ENCODE peak calls at places on chromosomes 3 and 15, in nine cellular contexts. O is adrenal gland, L is GM23338, D is hepatocyte, S is brain microvascular endothelial cell, E is sigmoid colon, M is GM23248, N is WERI-Rb-1, K is tibial artery. Z is an unnamed sample. For H3K36me3, the result is how much of the 10 kb centered on the place peaks cover.

GRCh38 chr3:40490916-40491315 is 14.0 kb downstream of the ZNF619 start:
- DNase-seq in O (no peak), L (no peak), D (no peak), S (peak), E (no peak), M (no peak), N (no peak), K (no peak), Z (no peak)

GRCh38 chr3:99410789-99411311 is 227.5 kb upstream of the COL8A1 start:
- DNase-seq in O (no peak), L (no peak), D (no peak), S (peak), E (no peak), M (peak), N (no peak), K (no peak), Z (no peak)

GRCh38 chr3:52685285-52685704 is 418 bp downstream of the PBRM1 start:
- DNase-seq in O (peak), L (peak), D (peak), S (no peak), E (peak), M (peak), N (peak), K (peak), Z (peak)

GRCh38 chr3:63242124-63242523 is 36.0 kb upstream of the SYNPR start:
- DNase-seq in O (no peak), L (no peak), D (no peak), S (no peak), E (no peak), M (no peak), N (no peak), K (no peak), Z (no peak)

GRCh38 chr3:189137416-189137815 is 34.4 kb upstream of the TPRG1 start:
- DNase-seq in O (no peak), L (peak), D (no peak), S (no peak), E (no peak), M (no peak), N (no peak), K (no peak), Z (no peak)

GRCh38 chr15:48112242-48112641 is 8.5 kb upstream of the SLC24A5 start:
- DNase-seq in O (peak), L (peak), D (peak), S (no peak), E (no peak), M (peak), N (peak), K (no peak), Z (peak)

GRCh38 chr15:91634163-91634562 is 219.3 kb upstream of the SLCO3A1 start:
- DNase-seq in O (no peak), L (no peak), D (peak), S (no peak), E (no peak), M (no peak), N (no peak), K (no peak), Z (no peak)

GRCh38 chr3:66397745-66398144 is 103.1 kb downstream of the LRIG1 start:
- DNase-seq in O (no peak), L (no peak), D (peak), S (no peak), E (peak), M (peak), N (no peak), K (no peak), Z (no peak)

GRCh38 chr3:106130384-106131084 is 261.7 kb upstream of the CBLB start:
- DNase-seq in O (no peak), L (peak), D (peak), S (peak), E (no peak), M (peak), N (no peak), K (no peak), Z (peak)

GRCh38 chr3:139425745-139426400 is 36.4 kb upstream of the COPB2 start:
- DNase-seq in O (no peak), L (no peak), D (no peak), S (no peak), E (no peak), M (no peak), N (no peak), K (no peak), Z (no peak)

GRCh38 chr15:79989682-79990081 is 18.7 kb upstream of the BCL2A1 start:
- DNase-seq in O (peak), L (no peak), D (peak), S (no peak), E (no peak), M (peak), N (no peak), K (no peak), Z (no peak)

GRCh38 chr15:34837246-34838016 is 42.1 kb upstream of the ACTC1 start:
- DNase-seq in O (peak), L (no peak), D (peak), S (peak), E (no peak), M (peak), N (no peak), K (peak), Z (no peak)

GRCh38 chr3:145144361-145144760 is 1016.6 kb downstream of the PLOD2 start:
- DNase-seq in O (no peak), L (no peak), D (no peak), S (no peak), E (no peak), M (no peak), N (no peak), K (no peak), Z (no peak)

GRCh38 chr15:82172506-82172905 is 90.0 kb downstream of the EFL1 start:
- DNase-seq in O (no peak), L (no peak), D (no peak), S (no peak), E (no peak), M (no peak), N (no peak), K (no peak), Z (no peak)

GRCh38 chr3:173892547-173892946 is 495.0 kb downstream of the NLGN1 start:
- DNase-seq in O (no peak), L (no peak), D (no peak), S (no peak), E (no peak), M (peak), N (no peak), K (no peak), Z (no peak)

GRCh38 chr15:89150286-89150685 is 62.0 kb downstream of the ABHD2 start:
- DNase-seq in O (no peak), L (peak), D (no peak), S (no peak), E (no peak), M (no peak), N (no peak), K (no peak), Z (no peak)

GRCh38 chr15:89157061-89157460 is 64.3 kb downstream of the RLBP1 start:
- DNase-seq in O (no peak), L (no peak), D (no peak), S (no peak), E (no peak), M (no peak), N (no peak), K (no peak), Z (no peak)

GRCh38 chr15:89150762-89151305 is 62.6 kb downstream of the ABHD2 start:
- DNase-seq in O (no peak), L (no peak), D (no peak), S (no peak), E (peak), M (no peak), N (no peak), K (no peak), Z (no peak)

GRCh38 chr15:89157918-89158564 is 63.3 kb downstream of the RLBP1 start:
- DNase-seq in O (no peak), L (no peak), D (no peak), S (no peak), E (no peak), M (no peak), N (no peak), K (no peak), Z (no peak)

GRCh38 chr15:89155656-89156055 is 65.7 kb downstream of the RLBP1 start:
- DNase-seq in O (peak), L (no peak), D (no peak), S (no peak), E (no peak), M (no peak), N (no peak), K (no peak), Z (no peak)
- H3K36me3 ChIP-seq in O (under half), L (under half), D (under half), S (under half), E (half or more), M (under half), N (under half), K (half or more), Z (under half)

DNA sequence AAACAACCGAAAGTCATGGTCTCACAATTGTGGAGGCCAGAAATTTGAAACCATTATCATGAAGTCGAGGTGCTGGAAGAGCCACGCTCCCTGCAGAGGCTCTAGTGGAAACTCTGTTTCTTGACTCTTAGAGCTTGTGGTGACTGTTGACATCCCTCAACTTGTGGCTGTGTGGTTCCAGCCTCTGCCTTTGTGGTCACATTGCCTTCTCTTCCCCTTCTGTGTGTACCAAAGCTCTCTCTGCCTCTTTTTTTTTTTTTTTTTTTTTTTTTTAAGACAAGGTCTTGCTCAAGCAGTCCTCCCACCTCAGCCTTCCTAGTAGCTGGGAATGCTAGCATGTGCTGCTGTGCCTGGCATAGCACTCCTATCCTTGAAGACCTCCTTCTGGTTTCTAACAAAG is 48.7 kb upstream of the CRTC3 start:
- DNase-seq in O (no peak), L (no peak), D (no peak), S (no peak), E (no peak), M (no peak), N (no peak), K (no peak), Z (no peak)
- H3K36me3 ChIP-seq in O (half or more), L (under half), D (under half), S (half or more), E (half or more), M (half or more), N (under half), K (half or more), Z (under half)

GRCh38 chr15:76253851-76254440 is 57.3 kb downstream of the ETFA start:
- DNase-seq in O (no peak), L (peak), D (no peak), S (no peak), E (no peak), M (no peak), N (no peak), K (no peak), Z (peak)

GRCh38 chr15:76259392-76259791 is 51.9 kb downstream of the ETFA start:
- DNase-seq in O (no peak), L (no peak), D (no peak), S (no peak), E (no peak), M (no peak), N (no peak), K (no peak), Z (no peak)

GRCh38 chr15:76260246-76260938 is 50.9 kb downstream of the ETFA start:
- DNase-seq in O (no peak), L (no peak), D (no peak), S (no peak), E (no peak), M (no peak), N (no peak), K (no peak), Z (no peak)

GRCh38 chr15:76258460-76258859 is 52.8 kb downstream of the ETFA start:
- DNase-seq in O (no peak), L (no peak), D (no peak), S (no peak), E (no peak), M (no peak), N (peak), K (no peak), Z (no peak)
- H3K36me3 ChIP-seq in O (under half), L (under half), D (under half), S (under half), E (half or more), M (under half), N (half or more), K (half or more), Z (under half)

DNA sequence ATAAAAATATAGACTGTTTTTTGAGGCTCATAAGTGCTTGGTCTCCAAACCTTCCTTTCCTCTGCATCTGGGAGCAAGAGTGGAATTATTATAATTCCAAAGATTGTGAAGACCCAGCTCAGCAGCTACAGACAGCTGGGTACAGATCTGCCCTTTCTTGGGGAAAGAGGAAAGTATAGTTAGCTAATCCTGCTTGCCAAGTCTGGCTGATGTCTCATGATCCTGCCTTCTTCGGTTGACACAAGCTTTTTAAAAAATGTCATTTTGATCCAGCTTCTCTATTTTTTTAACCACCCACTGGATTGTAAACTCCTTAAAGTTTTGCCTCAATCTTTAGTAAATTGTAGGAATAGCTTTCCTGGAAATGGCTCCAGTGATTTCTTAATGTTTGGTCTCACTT is 181.1 kb downstream of the LRTM1 start:
- DNase-seq in O (no peak), L (no peak), D (no peak), S (no peak), E (no peak), M (no peak), N (no peak), K (no peak), Z (no peak)
- H3K36me3 ChIP-seq in O (under half), L (under half), D (under half), S (under half), E (under half), M (under half), N (under half), K (under half), Z (under half)

DNA sequence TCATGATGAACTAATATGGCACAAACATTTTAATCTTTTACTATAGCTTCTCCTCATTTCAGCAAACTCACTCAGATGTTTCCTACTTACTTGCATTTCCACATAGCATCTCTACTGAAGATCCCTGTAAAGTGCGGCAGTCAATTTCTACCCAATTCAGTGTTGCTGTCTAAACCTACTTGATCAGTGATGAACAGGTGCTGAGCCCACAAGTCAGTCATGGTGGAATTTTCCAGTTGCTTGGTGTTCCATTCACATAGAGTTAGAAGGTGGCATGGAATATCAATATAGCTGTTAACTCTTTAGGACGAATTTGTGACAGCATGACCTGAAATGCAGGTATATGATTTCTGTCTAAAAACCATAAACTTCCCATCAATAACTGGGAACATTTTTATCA is 22.7 kb downstream of the MRPL3 start:
- DNase-seq in O (no peak), L (no peak), D (no peak), S (no peak), E (no peak), M (no peak), N (no peak), K (no peak), Z (no peak)
- H3K36me3 ChIP-seq in O (under half), L (under half), D (under half), S (under half), E (under half), M (under half), N (under half), K (under half), Z (under half)